ENCODE peak calls at places on chromosome 15, in six cellular contexts. S, O, G, L, C and A are unnamed samples.

GRCh38 chr15:40065166-40065565 is 26.2 kb upstream of the SRP14 start:
- DNase-seq in G (no peak), C (no peak), L (no peak), S (no peak), O (no peak), A (no peak)

GRCh38 chr15:100572362-100572983 is 29.5 kb downstream of the LINS1 start:
- DNase-seq in C (peak), O (peak), G (peak), S (no peak), L (no peak), A (no peak)

GRCh38 chr15:60476713-60477112 is 2.2 kb downstream of the ICE2 start:
- DNase-seq in S (peak), G (peak), C (peak), L (no peak), O (no peak), A (peak)

GRCh38 chr15:74789171-74789627 is 7.3 kb downstream of the CSK start:
- DNase-seq in G (no peak), L (peak), C (no peak), S (no peak), O (no peak), A (no peak)

GRCh38 chr15:70313099-70314017 is 215.6 kb upstream of the TLE3 start:
- DNase-seq in O (no peak), G (no peak), C (no peak), S (no peak), L (no peak), A (no peak)

GRCh38 chr15:48411971-48412591 is 80.9 kb downstream of the DUT start:
- DNase-seq in L (no peak), O (no peak), G (no peak), C (peak), S (peak), A (peak)

GRCh38 chr15:70375586-70375985 is 277.9 kb upstream of the TLE3 start:
- DNase-seq in G (no peak), L (no peak), C (no peak), S (no peak), O (no peak), A (no peak)

GRCh38 chr15:92664178-92664900 is 8.8 kb upstream of the FAM174B start:
- DNase-seq in C (no peak), O (no peak), S (no peak), L (no peak), G (no peak), A (no peak)

GRCh38 chr15:52491460-52491859 is 37.2 kb downstream of the MYO5A start:
- DNase-seq in G (peak), L (no peak), O (no peak), S (peak), C (peak), A (peak)

GRCh38 chr15:62301993-62302665 is 137.0 kb upstream of the C2CD4B start:
- DNase-seq in C (peak), O (no peak), L (peak), S (no peak), G (peak), A (no peak)

GRCh38 chr15:67198157-67198754 is 56.2 kb downstream of the AAGAB start:
- DNase-seq in C (peak), S (no peak), O (no peak), L (no peak), G (no peak), A (no peak)

GRCh38 chr15:90305932-90306331 is 40.5 kb downstream of the NGRN start:
- DNase-seq in L (no peak), O (no peak), S (no peak), G (peak), C (no peak), A (no peak)